ENCODE peak calls at places on chromosome 3, in six cellular contexts. Q is OCI-LY7, T is ascending aorta, J is tibial artery, Z is astrocyte of the spinal cord, F is esophagus squamous epithelium. A is an unnamed sample.

GRCh38 chr3:142963266-142964149 is at the start of gene PAQR9:
- DNase-seq in T (no peak), Q (no peak), F (no peak), Z (no peak), J (no peak), A (no peak)

GRCh38 chr3:179884136-179884535 is 152.6 kb downstream of the PEX5L start:
- DNase-seq in F (no peak), Z (no peak), Q (no peak), T (no peak), J (no peak), A (no peak)

GRCh38 chr3:150268426-150269321 is 139.4 kb upstream of the TSC22D2 start:
- DNase-seq in T (no peak), F (no peak), J (no peak), Z (no peak), Q (no peak), A (no peak)

GRCh38 chr3:136070334-136070733 is 104.8 kb downstream of the PPP2R3A start:
- DNase-seq in Q (no peak), F (no peak), J (no peak), T (no peak), Z (peak; percentile 80), A (no peak)

GRCh38 chr3:42216302-42216701 is 49.7 kb downstream of the CCK start:
- DNase-seq in Q (peak; percentile 65), Z (no peak), T (no peak), J (no peak), F (no peak), A (no peak)

GRCh38 chr3:186516645-186517044 is 27.5 kb downstream of the CRYGS start:
- DNase-seq in F (no peak), T (no peak), Q (no peak), Z (no peak), J (no peak), A (no peak)

GRCh38 chr3:28615071-28615470 is 266.4 kb upstream of the AZI2 start:
- DNase-seq in F (no peak), Z (no peak), Q (no peak), J (no peak), T (no peak), A (no peak)

GRCh38 chr3:53382106-53382505 is 34.8 kb upstream of the DCP1A start:
- DNase-seq in Q (no peak), Z (peak; percentile 1), J (no peak), T (no peak), F (no peak), A (no peak)

GRCh38 chr3:11736136-11736833 is 92.6 kb upstream of the VGLL4 start:
- DNase-seq in Q (no peak), F (no peak), J (no peak), T (no peak), Z (no peak), A (no peak)

GRCh38 chr3:152183473-152183872 is 85.3 kb upstream of the MBNL1 start:
- DNase-seq in Q (peak; percentile 79), J (no peak), T (no peak), Z (peak; percentile 48), F (no peak), A (no peak)

GRCh38 chr3:18389108-18389733 is 35.9 kb downstream of the SATB1 start:
- DNase-seq in Q (peak; percentile 62), T (no peak), J (no peak), F (no peak), Z (peak; percentile 41), A (no peak)

GRCh38 chr3:55483196-55484095 is 3.7 kb downstream of the WNT5A start:
- DNase-seq in T (no peak), J (no peak), Z (no peak), F (no peak), Q (no peak), A (no peak)

GRCh38 chr3:146468234-146468931 is 978 bp downstream of the PLSCR2 start:
- DNase-seq in Z (no peak), J (no peak), F (no peak), T (peak; percentile 70), Q (no peak), A (no peak)

GRCh38 chr3:105274958-105275357 is 91.8 kb upstream of the ALCAM start:
- DNase-seq in Z (peak; percentile 59), J (no peak), T (no peak), F (no peak), Q (no peak), A (no peak)

GRCh38 chr3:22735373-22735772 is 467.8 kb upstream of the UBE2E2 start:
- DNase-seq in Z (no peak), T (no peak), J (no peak), Q (no peak), F (no peak), A (no peak)

GRCh38 chr3:126664591-126665214 is 9.8 kb upstream of the TXNRD3 start:
- DNase-seq in J (no peak), T (no peak), F (no peak), Z (peak; percentile 17), Q (no peak), A (no peak)

GRCh38 chr3:15345051-15345607 is 12.7 kb upstream of the SH3BP5 start:
- DNase-seq in Q (peak; percentile 62), T (no peak), F (no peak), Z (no peak), J (no peak), A (no peak)

GRCh38 chr3:59313365-59313764 is 263.5 kb upstream of the CFAP20DC start:
- DNase-seq in T (no peak), Z (peak; percentile 40), Q (peak; percentile 19), F (no peak), J (peak; percentile 50), A (no peak)

GRCh38 chr3:78258798-78259197 is 1218.9 kb downstream of the ROBO2 start:
- DNase-seq in T (no peak), Z (peak; percentile 50), Q (no peak), J (no peak), F (no peak), A (no peak)

GRCh38 chr3:67940200-67940952 is 286.0 kb upstream of the SUCLG2 start:
- DNase-seq in F (no peak), Q (peak; percentile 22), T (peak; percentile 63), Z (no peak), J (peak; percentile 51), A (no peak)

GRCh38 chr3:22952860-22953259 is 250.3 kb upstream of the UBE2E2 start:
- DNase-seq in T (no peak), Q (no peak), F (no peak), Z (no peak), J (no peak), A (no peak)

GRCh38 chr3:37491776-37492175 is 317.4 kb upstream of the LRRFIP2 start:
- DNase-seq in T (no peak), J (no peak), F (no peak), Z (no peak), Q (no peak), A (no peak)

GRCh38 chr3:63625161-63625560 is 27.3 kb upstream of the SNTN start:
- DNase-seq in J (no peak), T (no peak), Z (peak; percentile 79), F (no peak), Q (no peak), A (no peak)

GRCh38 chr3:188036375-188036985 is 117.5 kb upstream of the LPP start:
- DNase-seq in Z (no peak), Q (peak; percentile 43), J (no peak), F (no peak), T (no peak), A (no peak)

GRCh38 chr3:23475446-23475845 is 272.3 kb downstream of the UBE2E2 start:
- DNase-seq in Z (no peak), F (no peak), T (no peak), Q (no peak), J (no peak), A (no peak)

GRCh38 chr3:43627360-43627759 is 5.5 kb upstream of the ANO10 start:
- DNase-seq in Z (no peak), J (no peak), T (no peak), F (no peak), Q (no peak), A (no peak)

GRCh38 chr3:145266368-145266767 is 894.6 kb downstream of the PLOD2 start:
- DNase-seq in Q (no peak), T (no peak), F (no peak), J (no peak), Z (no peak), A (no peak)
- TF ChIP-seq CTCF in Q (no peak), T (no peak), F (no peak), J (no peak), Z (no peak), A (no peak)

GRCh38 chr3:103614719-103615118 is 1179.9 kb downstream of the ZPLD1 start:
- DNase-seq in F (no peak), Z (no peak), Q (no peak), T (no peak), J (no peak), A (no peak)

GRCh38 chr3:103609472-103609871 is 1174.7 kb downstream of the ZPLD1 start:
- DNase-seq in Q (no peak), F (no peak), J (no peak), Z (peak; percentile 0), T (no peak), A (no peak)

GRCh38 chr3:103613738-103614137 is 1178.9 kb downstream of the ZPLD1 start:
- DNase-seq in T (no peak), J (no peak), Z (no peak), F (no peak), Q (no peak), A (no peak)
- TF ChIP-seq CTCF in T (no peak), J (no peak), Z (no peak), F (no peak), Q (no peak), A (no peak)

GRCh38 chr3:69328903-69329302 is 57.0 kb downstream of the FRMD4B start:
- DNase-seq in Q (no peak), Z (no peak), T (no peak), F (no peak), J (no peak), A (no peak)

GRCh38 chr3:69330891-69331400 is 54.9 kb downstream of the FRMD4B start:
- DNase-seq in Z (no peak), F (no peak), Q (no peak), J (peak; percentile 35), T (no peak), A (no peak)

GRCh38 chr3:69329897-69330296 is 56.0 kb downstream of the FRMD4B start:
- DNase-seq in J (no peak), T (no peak), Q (no peak), Z (peak; percentile 65), F (no peak), A (no peak)

GRCh38 chr3:69326821-69327433 is 59.0 kb downstream of the FRMD4B start:
- DNase-seq in J (no peak), Z (no peak), Q (peak; percentile 65), F (no peak), T (no peak), A (no peak)

DNA sequence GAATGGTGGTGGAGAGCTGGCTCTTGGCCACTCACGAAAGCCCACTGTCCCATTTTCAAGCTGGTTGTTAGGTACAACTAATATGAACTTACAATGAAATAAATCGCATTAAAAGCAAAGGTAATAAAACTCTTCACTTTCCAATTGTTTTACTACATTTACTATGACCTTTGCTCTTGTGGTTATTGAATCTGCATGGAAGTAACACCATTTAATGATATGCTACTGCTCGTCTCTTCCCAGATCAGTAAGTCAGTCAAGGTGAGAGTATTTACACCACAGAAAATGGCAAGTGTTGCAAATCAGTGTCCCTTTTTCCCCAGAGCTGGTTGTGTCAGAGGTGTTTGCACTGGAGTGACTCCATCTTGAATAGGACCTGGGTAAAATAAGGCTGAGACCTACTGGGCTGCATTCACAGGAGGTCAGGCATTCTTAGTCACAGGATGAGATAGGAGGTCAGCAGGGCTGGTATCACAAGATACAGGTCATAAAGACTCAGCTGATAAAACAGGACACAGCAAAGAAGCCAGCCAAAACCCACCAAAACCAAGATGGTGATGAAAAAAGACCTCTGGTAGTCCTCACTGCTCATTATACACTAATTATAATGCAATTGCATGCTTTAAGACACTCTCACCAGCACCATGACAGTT is 57.7 kb downstream of the FRMD4B start:
- DNase-seq in T (no peak), Q (no peak), Z (no peak), F (no peak), J (no peak), A (no peak)
- TF ChIP-seq CTCF in T (no peak), Q (no peak), Z (no peak), F (no peak), J (no peak), A (no peak)

GRCh38 chr3:195895078-195895899 is 13.1 kb downstream of the TNK2 start:
- DNase-seq in Z (no peak), J (peak; percentile 54), F (no peak), T (no peak), Q (peak; percentile 82), A (no peak)
- TF ChIP-seq CTCF in Z (peak; percentile 59), J (no peak), F (no peak), T (no peak), Q (no peak), A (no peak)

A was measured in osteocyte.